ENCODE peak calls at places on chromosomes 3 and 15, in five cellular contexts. P is CD8-positive, alpha-beta memory T cell; O is heart left ventricle; D is CD8-positive, alpha-beta T cell; L is K562. Y is an unnamed sample.

GRCh38 chr3:73813291-73813977 is 188.7 kb upstream of the PDZRN3 start:
- DNase-seq in P (no peak), O (no peak), L (no peak), D (no peak), Y (no peak)

GRCh38 chr3:147384210-147385058 is 21.9 kb downstream of the ZIC4 start:
- DNase-seq in D (no peak), L (peak; percentile 61), P (no peak), O (no peak), Y (no peak)

GRCh38 chr3:43515970-43516369 is 105.8 kb downstream of the ANO10 start:
- DNase-seq in L (no peak), P (no peak), D (no peak), O (no peak), Y (no peak)

GRCh38 chr15:48472756-48473155 is 141.5 kb downstream of the DUT start:
- DNase-seq in L (no peak), P (no peak), O (no peak), D (no peak), Y (no peak)

GRCh38 chr3:187843654-187844053 is 98.4 kb upstream of the BCL6 start:
- DNase-seq in D (no peak), O (peak; percentile 62), P (no peak), L (no peak), Y (no peak)

GRCh38 chr3:72891053-72891855 is 3.4 kb downstream of the GXYLT2 start:
- DNase-seq in D (no peak), O (peak; percentile 84), P (no peak), L (peak; percentile 15), Y (no peak)

GRCh38 chr15:68107142-68107541 is 53.0 kb downstream of the PIAS1 start:
- DNase-seq in P (no peak), O (no peak), D (no peak), L (no peak), Y (no peak)

GRCh38 chr3:16514021-16514700 is 662 bp upstream of the RFTN1 start:
- DNase-seq in L (no peak), P (no peak), O (no peak), D (no peak), Y (no peak)

GRCh38 chr3:140794507-140794906 is 116.6 kb downstream of the TRIM42 start:
- DNase-seq in O (no peak), D (no peak), P (no peak), L (no peak), Y (no peak)

GRCh38 chr3:31516757-31517156 is 16.0 kb upstream of the STT3B start:
- DNase-seq in P (no peak), O (no peak), D (no peak), L (no peak), Y (no peak)

GRCh38 chr3:100316656-100317069 is 17.9 kb upstream of the NIT2 start:
- DNase-seq in O (no peak), D (no peak), L (peak; percentile 13), P (peak; percentile 55), Y (no peak)

GRCh38 chr3:128849776-128850542 is 29.5 kb upstream of the ACAD9 start:
- DNase-seq in L (no peak), P (no peak), D (no peak), O (no peak), Y (no peak)

GRCh38 chr3:24058940-24059705 is 114.0 kb downstream of the NR1D2 start:
- DNase-seq in D (no peak), O (no peak), L (no peak), P (no peak), Y (no peak)

GRCh38 chr15:30992073-30992363 is 590 bp upstream of the MTMR10 start:
- DNase-seq in O (no peak), D (no peak), P (no peak), L (no peak), Y (no peak)

GRCh38 chr3:40152482-40153133 is 156.9 kb upstream of the EIF1B start:
- DNase-seq in P (no peak), O (no peak), L (no peak), D (no peak), Y (no peak)

GRCh38 chr3:185807455-185808068 is 17.3 kb downstream of the IGF2BP2 start:
- DNase-seq in P (no peak), L (no peak), D (no peak), O (no peak), Y (no peak)

GRCh38 chr15:73286356-73286755 is 82.4 kb downstream of the HCN4 start:
- DNase-seq in P (no peak), D (no peak), L (no peak), O (no peak), Y (no peak)

GRCh38 chr3:71168043-71168720 is 415.3 kb downstream of the FOXP1 start:
- DNase-seq in D (no peak), L (no peak), O (no peak), P (no peak), Y (no peak)

GRCh38 chr15:66864086-66864830 is 162.2 kb downstream of the SMAD6 start:
- DNase-seq in P (no peak), D (no peak), L (no peak), O (no peak), Y (no peak)

GRCh38 chr3:192022412-192022811 is 561.4 kb downstream of the PYDC2 start:
- DNase-seq in P (no peak), L (no peak), D (no peak), O (no peak), Y (no peak)

GRCh38 chr3:161171639-161172552 is 49.2 kb upstream of the NMD3 start:
- DNase-seq in L (no peak), D (no peak), P (no peak), O (no peak), Y (no peak)

GRCh38 chr3:119937229-119937628 is 155.3 kb downstream of the NR1I2 start:
- DNase-seq in D (no peak), O (no peak), L (no peak), P (peak; percentile 69), Y (no peak)

GRCh38 chr3:73432021-73432722 is 192.6 kb downstream of the PDZRN3 start:
- DNase-seq in O (no peak), P (no peak), D (no peak), L (peak; percentile 47), Y (no peak)

GRCh38 chr15:65028338-65028737 is 1.1 kb downstream of the MTFMT start:
- DNase-seq in D (no peak), P (no peak), O (no peak), L (no peak), Y (no peak)

GRCh38 chr3:31592764-31593163 is 60.0 kb downstream of the STT3B start:
- DNase-seq in P (no peak), D (no peak), O (no peak), L (no peak), Y (no peak)

GRCh38 chr15:32737246-32737757 is 19.5 kb downstream of the GREM1 start:
- DNase-seq in D (no peak), O (no peak), P (no peak), L (no peak), Y (no peak)

GRCh38 chr15:86439614-86440013 is 359.9 kb downstream of the AGBL1 start:
- DNase-seq in P (no peak), O (no peak), D (no peak), L (no peak), Y (no peak)

GRCh38 chr15:38692789-38693062 is 128.1 kb upstream of the RASGRP1 start:
- DNase-seq in L (no peak), D (no peak), O (no peak), P (no peak), Y (no peak)

GRCh38 chr15:90599639-90600038 is 69.9 kb downstream of the CRTC3 start:
- DNase-seq in O (no peak), L (no peak), D (no peak), P (no peak), Y (no peak)

GRCh38 chr3:144523396-144523795 is 551.8 kb downstream of the DIPK2A start:
- DNase-seq in O (no peak), P (no peak), L (no peak), D (no peak), Y (no peak)

DNA sequence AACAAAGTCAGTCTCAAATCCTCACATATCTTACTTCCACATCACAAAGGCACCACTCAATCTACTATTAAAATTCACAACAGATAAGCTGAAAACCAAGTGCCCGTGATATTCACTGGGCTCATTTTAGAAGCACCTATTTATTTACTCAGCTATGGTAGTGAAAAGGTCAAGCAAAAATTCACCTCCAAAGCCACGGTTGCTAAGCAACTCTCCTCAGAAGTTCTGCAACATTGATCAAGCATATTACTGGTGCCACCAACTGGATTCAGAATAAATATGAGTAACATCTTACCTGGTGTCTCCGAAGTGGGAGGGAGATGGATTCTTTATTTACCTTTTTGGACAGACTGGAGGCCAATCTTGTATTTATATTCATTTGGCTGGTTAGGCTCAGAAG is 714.8 kb downstream of the FHIT start:
- DNase-seq in O (no peak), D (no peak), P (no peak), L (no peak), Y (no peak)
- H3K4me3 ChIP-seq in O (no peak overlapping the region), D (no peak overlapping the region), P (no peak overlapping the region), L (no peak overlapping the region), Y (no peak overlapping the region)

GRCh38 chr15:84669726-84670125 is 11.7 kb upstream of the NMB start:
- DNase-seq in P (no peak), L (no peak), D (no peak), O (no peak), Y (no peak)

GRCh38 chr15:84671211-84671610 is 13.2 kb upstream of the NMB start:
- DNase-seq in O (no peak), L (no peak), D (no peak), P (no peak), Y (no peak)

GRCh38 chr15:84668221-84668982 is 10.4 kb upstream of the NMB start:
- DNase-seq in L (no peak), D (no peak), P (no peak), O (no peak), Y (no peak)

GRCh38 chr15:84661001-84661400 is 3.0 kb upstream of the NMB start:
- DNase-seq in O (no peak), P (no peak), D (no peak), L (no peak), Y (no peak)

DNA sequence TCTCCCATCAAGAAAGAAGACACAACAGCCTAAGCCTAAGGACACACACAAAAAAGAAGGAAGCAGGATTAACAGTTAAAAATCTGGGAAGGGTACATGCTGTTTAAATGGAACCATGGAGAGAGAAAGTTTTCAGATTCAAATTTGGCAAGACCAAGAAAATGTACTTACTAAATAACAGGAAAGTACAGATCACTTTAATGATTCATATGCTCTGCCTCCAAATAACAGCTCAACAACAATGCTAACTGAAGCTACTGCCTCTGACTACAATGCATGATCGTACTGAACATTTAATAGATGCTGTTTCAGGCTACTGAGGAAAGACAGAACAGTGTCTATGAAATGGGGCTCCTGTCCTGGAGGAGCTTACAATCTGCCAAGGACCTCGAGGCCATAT is 8.4 kb upstream of the NMB start:
- DNase-seq in O (no peak), P (no peak), L (no peak), D (no peak), Y (no peak)
- H3K4me3 ChIP-seq in O (no peak overlapping the region), P (no peak overlapping the region), L (no peak overlapping the region), D (no peak overlapping the region), Y (no peak overlapping the region)

DNA sequence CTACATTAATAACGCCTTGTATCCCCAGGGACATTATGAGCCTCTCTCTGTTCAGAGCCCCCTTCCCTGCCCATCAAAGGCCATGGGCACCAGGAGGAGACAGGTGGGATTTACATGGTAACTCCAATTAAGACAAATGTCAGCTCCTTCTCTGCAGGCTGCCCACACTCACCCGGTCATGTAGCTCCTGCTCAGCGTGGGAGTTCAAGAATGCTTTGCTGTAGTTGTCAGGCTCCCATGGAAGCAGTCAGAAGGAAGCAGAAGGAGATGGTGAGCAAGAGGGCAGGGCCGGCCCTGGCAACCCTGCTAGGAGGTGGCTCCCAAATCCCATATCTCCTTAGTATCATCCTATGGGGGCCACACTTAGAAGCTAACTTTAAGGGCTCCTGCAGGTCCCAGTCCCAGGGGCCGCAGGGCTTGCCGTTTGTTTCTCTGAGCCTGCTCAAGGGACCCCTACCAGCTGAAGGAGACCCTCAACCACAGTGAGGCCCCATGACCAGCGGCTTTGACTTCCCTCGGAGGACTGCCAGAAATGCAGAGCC is 218.4 kb upstream of the TLE3 start:
- DNase-seq in L (no peak), O (no peak), D (peak; percentile 41), P (no peak), Y (no peak)
- H3K4me3 ChIP-seq in L (no peak overlapping the region), O (no peak overlapping the region), D (no peak overlapping the region), P (no peak overlapping the region), Y (no peak overlapping the region)

GRCh38 chr3:111735271-111735758 is 123.8 kb upstream of the PHLDB2 start:
- DNase-seq in L (no peak), D (no peak), P (no peak), O (no peak), Y (no peak)
- H3K4me3 ChIP-seq in L (no peak overlapping the region), D (no peak overlapping the region), P (no peak overlapping the region), O (no peak overlapping the region), Y (no peak overlapping the region)